ENCODE peak calls at places on chromosome 10, in ten cellular contexts. A is psoas muscle, F is colonic mucosa, T is fibroblast of lung, U is BJ, P is upper lobe of right lung, Q is gastrocnemius medialis, M is uterus, D is cardiac muscle cell, C is lower lobe of right lung. Y is an unnamed sample. For H3K27me3, the result is how much of the 10 kb centered on the place peaks cover.

GRCh38 chr10:666237-667012 is 23.0 kb downstream of the DIP2C start:
- DNase-seq in T (no peak), C (no peak), D (no peak), F (no peak), U (no peak), P (peak), A (no peak), M (no peak), Q (no peak), Y (no peak)

GRCh38 chr10:2619472-2619871 is 447.9 kb upstream of the PFKP start:
- DNase-seq in C (no peak), P (no peak), Q (no peak), D (no peak), T (no peak), F (no peak), U (no peak), M (no peak), A (no peak), Y (no peak)

GRCh38 chr10:113222207-113222606 is 272.2 kb downstream of the TCF7L2 start:
- DNase-seq in P (no peak), M (no peak), U (no peak), C (no peak), F (no peak), A (no peak), D (no peak), Q (no peak), T (no peak), Y (no peak)

GRCh38 chr10:18140149-18140956 is at the start of gene CACNB2:
- DNase-seq in Q (no peak), P (peak), D (peak), U (no peak), A (peak), T (peak), F (peak), C (peak), M (peak), Y (peak)

GRCh38 chr10:50477287-50477686 is 146.5 kb downstream of the SGMS1 start:
- DNase-seq in Q (no peak), P (no peak), D (no peak), F (no peak), M (no peak), U (no peak), T (no peak), A (no peak), C (no peak), Y (no peak)

GRCh38 chr10:102120987-102121738 is 995 bp upstream of the LDB1 start:
- DNase-seq in F (peak), A (peak), U (no peak), Q (peak), P (peak), C (peak), M (peak), D (peak), T (peak), Y (peak)

GRCh38 chr10:31320179-31320597 is 1.2 kb downstream of the ZEB1 start:
- DNase-seq in T (peak), C (peak), P (peak), M (peak), Q (peak), F (no peak), A (peak), D (peak), U (no peak), Y (peak)

GRCh38 chr10:108465871-108466641 is 1301.5 kb upstream of the SORCS1 start:
- DNase-seq in F (peak), Q (no peak), M (no peak), P (peak), C (peak), T (no peak), U (no peak), A (peak), D (peak), Y (peak)

GRCh38 chr10:1370298-1370697 is 314.1 kb downstream of the WDR37 start:
- DNase-seq in D (no peak), U (no peak), C (no peak), F (no peak), P (no peak), Q (no peak), M (no peak), T (no peak), A (no peak), Y (no peak)

GRCh38 chr10:87506988-87507387 is 2.3 kb downstream of the MINPP1 start:
- DNase-seq in M (no peak), Q (no peak), U (no peak), A (no peak), P (no peak), C (no peak), T (no peak), F (no peak), D (no peak), Y (no peak)

GRCh38 chr10:97612386-97612785 is 20.9 kb downstream of the MORN4 start:
- DNase-seq in F (no peak), D (peak), Q (peak), M (no peak), C (no peak), U (no peak), T (peak), A (no peak), P (no peak), Y (no peak)

GRCh38 chr10:80133221-80133620 is 691 bp downstream of the PLAC9 start:
- DNase-seq in C (no peak), U (no peak), M (peak), T (peak), Q (peak), P (no peak), F (no peak), D (peak), A (peak), Y (peak)

GRCh38 chr10:84114088-84114667 is 25.1 kb upstream of the GHITM start:
- DNase-seq in A (no peak), C (no peak), F (no peak), M (no peak), Q (no peak), P (no peak), U (no peak), D (peak), T (no peak), Y (no peak)

GRCh38 chr10:23702977-23703414 is 264.1 kb downstream of the OTUD1 start:
- DNase-seq in A (peak), P (peak), F (peak), M (peak), C (peak), D (peak), Q (peak), U (no peak), T (peak), Y (peak)

GRCh38 chr10:77027576-77027975 is 610.0 kb downstream of the KCNMA1 start:
- DNase-seq in M (no peak), T (no peak), D (no peak), C (no peak), U (no peak), F (no peak), P (no peak), A (no peak), Q (no peak), Y (no peak)

GRCh38 chr10:123808286-123808685 is 83.3 kb downstream of the CPXM2 start:
- DNase-seq in F (no peak), M (no peak), U (no peak), C (no peak), T (no peak), A (no peak), P (no peak), D (no peak), Q (no peak), Y (no peak)

GRCh38 chr10:11414314-11415038 is 197.0 kb downstream of the USP6NL start:
- DNase-seq in U (no peak), F (no peak), D (no peak), A (no peak), T (no peak), Q (no peak), P (no peak), M (no peak), C (no peak), Y (no peak)

GRCh38 chr10:16754765-16755164 is 62.5 kb downstream of the RSU1 start:
- DNase-seq in D (no peak), M (no peak), T (no peak), U (no peak), F (no peak), P (peak), Q (no peak), A (no peak), C (peak), Y (no peak)

GRCh38 chr10:80412521-80412920 is 4.2 kb downstream of the PRXL2A start:
- DNase-seq in C (no peak), F (no peak), A (no peak), P (no peak), Q (no peak), T (no peak), U (no peak), D (no peak), M (no peak), Y (no peak)

GRCh38 chr10:79335470-79336235 is 11.6 kb upstream of the PPIF start:
- DNase-seq in D (no peak), U (no peak), T (no peak), Q (peak), A (no peak), C (no peak), P (no peak), F (no peak), M (no peak), Y (no peak)

GRCh38 chr10:43872644-43873043 is 224.0 kb upstream of the ZNF32 start:
- DNase-seq in F (no peak), P (no peak), C (no peak), A (no peak), M (no peak), T (no peak), Q (no peak), U (no peak), D (no peak), Y (no peak)

GRCh38 chr10:58647366-58647765 is 134.7 kb downstream of the BICC1 start:
- DNase-seq in P (no peak), D (no peak), U (no peak), A (no peak), M (no peak), C (no peak), T (no peak), F (no peak), Q (no peak), Y (no peak)

GRCh38 chr10:79239275-79239779 is 107.9 kb upstream of the PPIF start:
- DNase-seq in T (peak), U (no peak), D (no peak), Q (peak), A (peak), F (peak), M (no peak), P (peak), C (peak), Y (peak)

GRCh38 chr10:45421231-45422097 is 47.4 kb downstream of the ALOX5 start:
- DNase-seq in T (peak), M (no peak), P (peak), A (no peak), C (no peak), F (no peak), D (no peak), U (no peak), Q (no peak), Y (peak)

GRCh38 chr10:117163061-117163953 is 25.2 kb upstream of the VAX1 start:
- DNase-seq in Q (no peak), D (no peak), P (no peak), M (no peak), T (no peak), F (no peak), A (no peak), C (no peak), U (no peak), Y (no peak)

GRCh38 chr10:20267734-20268133 is 451.5 kb downstream of the PLXDC2 start:
- DNase-seq in A (no peak), D (no peak), U (no peak), P (no peak), M (no peak), T (no peak), F (no peak), Q (no peak), C (no peak), Y (no peak)

GRCh38 chr10:89873047-89873446 is 171.7 kb downstream of the KIF20B start:
- DNase-seq in T (no peak), F (no peak), P (no peak), C (no peak), Q (no peak), D (no peak), U (no peak), M (no peak), A (no peak), Y (no peak)

DNA sequence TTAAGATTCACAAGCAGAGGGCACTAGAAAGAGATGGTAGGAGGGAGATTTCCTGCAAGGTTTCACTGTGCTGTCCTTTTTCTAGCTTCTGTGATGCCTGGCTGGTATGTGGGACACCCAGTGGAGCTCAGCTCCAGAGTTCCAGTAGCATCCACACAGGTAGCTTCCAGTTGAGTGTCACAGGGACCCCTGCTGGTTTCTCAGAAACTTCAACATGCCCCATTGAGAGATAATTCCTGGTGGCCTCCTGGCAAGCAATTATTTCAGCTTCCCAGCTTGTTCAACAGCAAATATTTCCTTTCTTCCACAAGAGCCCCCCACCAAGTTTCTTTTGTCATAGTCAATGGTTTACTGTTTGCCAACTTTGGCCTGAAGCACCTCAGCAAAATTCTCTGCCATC is 858.7 kb downstream of the REEP3 start:
- DNase-seq in U (no peak), T (no peak), Q (no peak), C (no peak), P (no peak), A (no peak), F (peak), D (no peak), M (no peak), Y (no peak)
- TF ChIP-seq CTCF in U (no peak), T (no peak), Q (no peak), C (no peak), P (no peak), A (no peak), F (peak), D (no peak), M (no peak), Y (no peak)

GRCh38 chr10:71062156-71062555 is 150.2 kb upstream of the UNC5B start:
- DNase-seq in P (no peak), Q (no peak), F (no peak), T (no peak), U (no peak), A (no peak), M (no peak), D (no peak), C (no peak), Y (no peak)
- H3K27me3 ChIP-seq in P (under half), Q (under half), F (under half), T (under half), U (under half), A (under half), M (under half), D (under half), C (under half), Y (under half)

DNA sequence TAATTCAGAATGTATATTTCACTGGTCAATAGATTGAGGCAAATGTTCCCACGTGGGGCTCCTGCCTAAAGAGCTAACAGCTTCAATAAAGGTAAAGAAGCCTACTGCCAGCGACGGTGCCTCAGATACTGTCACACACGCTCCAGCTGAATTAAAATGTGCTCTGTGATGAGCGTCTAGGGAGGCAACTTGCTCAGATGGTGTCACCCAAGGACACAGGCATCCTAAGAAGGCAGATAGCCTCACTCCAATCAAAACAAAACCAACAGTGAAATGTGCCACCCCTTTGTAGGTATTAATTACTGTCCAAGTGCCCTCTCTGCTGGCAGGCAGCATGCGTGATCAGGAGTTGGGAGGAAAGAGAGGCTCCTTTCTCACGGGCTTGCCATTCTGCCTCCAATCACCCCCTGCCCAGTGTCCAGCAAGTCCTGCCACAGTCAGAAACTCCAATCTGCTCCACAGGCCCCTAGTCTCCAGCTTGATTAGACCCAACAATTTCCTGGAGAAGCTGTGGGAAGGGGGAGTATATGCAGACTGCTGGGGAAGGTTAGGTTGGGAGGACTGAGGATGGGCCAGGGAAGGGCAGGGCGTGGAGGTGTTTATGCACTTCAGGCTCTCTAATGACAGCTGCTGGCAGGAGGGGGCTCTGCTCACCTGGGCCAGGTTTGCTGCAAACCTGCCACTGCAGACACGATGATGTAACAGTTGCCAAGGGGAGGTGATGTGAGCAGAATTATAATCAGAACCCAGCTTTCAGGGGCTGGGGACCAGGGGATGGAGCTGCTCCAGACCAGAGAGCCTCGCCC is 297.9 kb downstream of the GRID1 start:
- DNase-seq in D (no peak), Q (no peak), F (no peak), C (no peak), A (no peak), P (peak), M (no peak), T (no peak), U (no peak), Y (peak)
- TF ChIP-seq CTCF in D (no peak), Q (no peak), F (no peak), C (no peak), A (no peak), P (no peak), M (no peak), T (no peak), U (no peak), Y (no peak)

GRCh38 chr10:107126668-107127067 is 37.8 kb downstream of the SORCS1 start:
- DNase-seq in C (no peak), M (no peak), Q (no peak), A (no peak), T (no peak), P (no peak), F (no peak), U (no peak), D (no peak), Y (no peak)
- H3K27me3 ChIP-seq in C (under half), M (under half), Q (under half), A (under half), T (under half), P (under half), F (under half), U (under half), D (under half), Y (under half)

DNA sequence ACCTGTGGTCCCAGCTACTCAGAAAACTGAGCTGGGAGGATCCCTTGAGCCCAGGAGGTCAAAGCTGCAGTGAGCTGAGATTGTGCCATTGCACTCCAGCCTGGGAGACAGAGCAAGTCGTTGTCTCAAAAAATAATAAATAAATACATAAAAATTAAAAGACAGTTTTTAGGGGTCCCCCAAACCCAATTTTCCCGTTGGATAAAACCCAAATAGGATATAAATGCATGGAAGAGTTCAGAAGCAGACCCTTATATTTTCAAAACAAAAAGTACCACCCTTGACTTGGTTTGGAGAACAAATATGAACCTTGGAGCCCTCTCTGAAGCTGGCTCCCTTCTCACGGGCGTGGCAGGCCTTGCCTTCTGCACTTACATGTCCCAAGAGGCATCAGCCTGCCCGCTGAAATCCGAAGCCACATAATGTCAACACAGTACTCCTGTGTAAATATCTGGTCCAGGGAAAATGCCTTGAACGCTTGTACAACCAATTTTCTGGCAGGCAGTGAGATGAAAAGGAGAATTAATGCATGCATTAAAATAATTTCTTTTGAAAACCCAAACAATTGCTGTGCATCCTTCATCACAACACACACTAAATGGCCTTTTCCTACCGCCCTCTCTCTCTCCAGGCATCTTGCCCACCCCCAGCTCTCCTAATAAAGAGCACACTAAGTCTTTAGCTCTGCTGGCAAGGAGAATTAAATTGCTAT is 46.4 kb upstream of the PARD3 start:
- DNase-seq in M (peak), C (peak), D (no peak), U (no peak), A (peak), F (peak), T (peak), P (no peak), Q (peak), Y (peak)
- TF ChIP-seq CTCF in M (no peak), C (no peak), D (no peak), U (no peak), A (no peak), F (no peak), T (no peak), P (no peak), Q (no peak), Y (no peak)

GRCh38 chr10:49153971-49154370 is 20.1 kb upstream of the FAM170B start:
- DNase-seq in P (no peak), D (peak), A (no peak), T (peak), Q (no peak), M (no peak), C (no peak), U (no peak), F (no peak), Y (no peak)
- H3K27me3 ChIP-seq in P (under half), D (under half), A (under half), T (under half), Q (under half), M (under half), C (under half), U (under half), F (under half), Y (under half)

GRCh38 chr10:64477791-64478190 is 956.6 kb downstream of the REEP3 start:
- DNase-seq in M (no peak), A (no peak), C (no peak), Q (no peak), P (no peak), T (no peak), F (no peak), D (no peak), U (no peak), Y (no peak)
- TF ChIP-seq CTCF in M (no peak), A (no peak), C (no peak), Q (no peak), P (no peak), T (no peak), F (no peak), D (no peak), U (no peak), Y (no peak)